ENCODE peak calls at places on chromosome 21, in ten cellular contexts. Q is heart left ventricle; S is breast epithelium; W is adipocyte; N is ovary; G is CD8-positive, alpha-beta T cell; B is tibial artery; A is small intestine; V is cardiac muscle cell; X is gastrocnemius medialis. J is an unnamed sample.

GRCh38 chr21:32727728-32728454 is at the start of gene SYNJ1:
- DNase-seq in W (peak; percentile 99), B (peak; percentile 98), N (peak; percentile 97), X (peak; percentile 91), G (peak; percentile 92), S (peak; percentile 94), V (peak; percentile 97), A (peak; percentile 95), Q (peak; percentile 96), J (peak; percentile 95)

GRCh38 chr21:28436286-28436932 is 556.3 kb downstream of the LTN1 start:
- DNase-seq in V (no peak), W (no peak), Q (no peak), S (no peak), N (no peak), G (no peak), A (peak; percentile 84), B (no peak), X (no peak), J (no peak)

GRCh38 chr21:29091032-29091431 is 17.6 kb upstream of the CCT8 start:
- DNase-seq in Q (no peak), G (no peak), S (no peak), A (no peak), X (no peak), B (no peak), N (no peak), W (peak; percentile 85), V (no peak), J (no peak)

GRCh38 chr21:25929859-25930520 is 195.2 kb downstream of the GABPA start:
- DNase-seq in V (no peak), G (no peak), Q (no peak), B (no peak), S (no peak), X (peak; percentile 27), W (no peak), A (no peak), N (no peak), J (no peak)

GRCh38 chr21:38140192-38140905 is 116.4 kb upstream of the KCNJ15 start:
- DNase-seq in A (no peak), G (no peak), Q (no peak), N (no peak), S (no peak), W (peak; percentile 48), X (no peak), V (no peak), B (peak; percentile 69), J (no peak)

GRCh38 chr21:38166214-38166547 is 90.6 kb upstream of the KCNJ15 start:
- DNase-seq in Q (no peak), X (no peak), S (no peak), N (peak; percentile 59), V (peak; percentile 23), W (no peak), A (no peak), G (no peak), B (no peak), J (no peak)

GRCh38 chr21:30839304-30839703 is 9.7 kb upstream of the KRTAP7-1 start:
- DNase-seq in V (peak; percentile 62), N (no peak), B (no peak), A (peak; percentile 10), G (no peak), Q (no peak), S (no peak), W (peak; percentile 10), X (no peak), J (peak; percentile 54)

GRCh38 chr21:29098156-29098555 is 24.7 kb upstream of the CCT8 start:
- DNase-seq in G (no peak), A (no peak), B (no peak), X (no peak), W (no peak), S (no peak), Q (no peak), V (no peak), N (no peak), J (no peak)

GRCh38 chr21:33896691-33897090 is 18.9 kb downstream of the ATP5PO start:
- DNase-seq in X (no peak), W (no peak), G (no peak), A (no peak), B (no peak), Q (no peak), N (no peak), S (no peak), V (no peak), J (no peak)

DNA sequence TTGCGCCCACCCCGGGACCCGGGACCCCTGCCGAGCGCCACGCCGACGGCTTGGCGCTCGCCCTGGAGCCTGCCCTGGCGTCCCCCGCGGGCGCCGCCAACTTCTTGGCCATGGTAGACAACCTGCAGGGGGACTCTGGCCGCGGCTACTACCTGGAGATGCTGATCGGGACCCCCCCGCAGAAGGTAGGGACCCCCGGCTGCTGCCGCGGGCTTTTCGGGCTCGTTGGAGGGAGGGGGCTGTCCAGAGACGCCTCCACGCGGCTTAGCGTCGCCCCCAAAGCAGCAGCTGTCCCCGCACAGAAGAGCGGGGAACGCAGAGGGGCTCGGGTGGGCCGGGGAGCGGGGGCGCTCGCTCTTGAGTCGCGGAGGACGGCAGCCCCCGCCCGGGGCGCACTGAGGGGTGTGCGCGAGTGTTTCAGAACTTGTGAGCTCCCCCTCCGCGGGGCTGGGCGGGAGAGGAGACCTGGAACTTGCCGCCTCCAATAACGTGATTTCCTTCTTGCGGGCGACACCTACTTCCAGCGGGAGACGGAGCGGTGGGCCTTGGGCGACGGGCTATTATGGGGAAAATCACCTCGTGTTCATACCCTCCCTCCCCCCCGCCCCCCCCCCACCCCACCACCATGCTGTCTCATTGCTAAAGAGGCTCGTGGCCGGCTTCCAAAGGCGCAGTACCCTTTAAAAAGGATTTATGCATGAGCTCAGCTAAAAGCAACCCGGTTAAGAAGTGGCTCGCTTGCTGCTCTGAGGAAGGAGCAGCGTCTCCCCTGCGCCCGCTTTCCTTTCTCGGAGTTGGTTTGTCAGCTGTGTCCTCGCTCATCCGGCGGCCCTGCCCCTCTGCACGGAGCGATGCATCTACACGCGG is 664 bp downstream of the BACE2 start:
- DNase-seq in X (peak; percentile 29), A (peak; percentile 41), W (peak; percentile 79), V (peak; percentile 66), S (peak; percentile 63), B (peak; percentile 90), N (peak; percentile 55), Q (peak; percentile 56), G (no peak), J (no peak)
- H3K9me3 ChIP-seq in X (no peaks in the 10 kb centered on the region), A (no peaks in the 10 kb centered on the region), W (no peaks in the 10 kb centered on the region), V (no peaks in the 10 kb centered on the region), S (no peaks in the 10 kb centered on the region), B (no peaks in the 10 kb centered on the region), N (no peaks in the 10 kb centered on the region), Q (no peaks in the 10 kb centered on the region), G (no peaks in the 10 kb centered on the region), J (no peaks in the 10 kb centered on the region)

GRCh38 chr21:24861471-24861870 is 745.8 kb downstream of the MRPL39 start:
- DNase-seq in X (no peak), S (no peak), Q (no peak), G (no peak), V (no peak), W (no peak), A (no peak), N (no peak), B (no peak), J (no peak)

GRCh38 chr21:24852610-24853195 is 754.6 kb downstream of the MRPL39 start:
- DNase-seq in V (no peak), W (no peak), N (no peak), S (no peak), B (no peak), X (no peak), G (no peak), Q (no peak), A (no peak), J (no peak)

DNA sequence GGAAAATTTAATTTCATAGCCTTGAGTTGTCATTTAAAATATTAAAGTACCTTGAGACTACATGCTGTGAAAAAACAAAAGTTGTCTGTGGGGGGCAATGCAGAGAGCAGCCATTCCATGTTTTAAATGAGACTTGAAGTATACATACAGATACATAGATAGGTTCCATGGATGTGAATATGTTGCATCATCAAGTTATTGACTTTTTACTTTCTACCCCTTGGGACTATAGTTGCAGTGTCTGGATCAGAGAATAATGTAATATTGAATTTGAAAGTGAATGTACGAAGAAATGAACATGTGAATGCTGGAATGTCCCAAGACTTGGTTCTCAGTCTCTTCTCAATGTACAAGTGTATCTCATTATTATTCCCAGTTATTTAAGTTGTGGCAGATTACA is 751.0 kb downstream of the MRPL39 start:
- DNase-seq in Q (no peak), G (no peak), A (no peak), X (no peak), W (no peak), N (no peak), S (no peak), B (no peak), V (no peak), J (no peak)
- H3K9me3 ChIP-seq in Q (no peaks in the 10 kb centered on the region), G (no peaks in the 10 kb centered on the region), A (no peaks in the 10 kb centered on the region), X (no peaks in the 10 kb centered on the region), W (no peaks in the 10 kb centered on the region), N (no peaks in the 10 kb centered on the region), S (no peaks in the 10 kb centered on the region), B (no peaks in the 10 kb centered on the region), V (no peaks in the 10 kb centered on the region), J (no peaks in the 10 kb centered on the region)

DNA sequence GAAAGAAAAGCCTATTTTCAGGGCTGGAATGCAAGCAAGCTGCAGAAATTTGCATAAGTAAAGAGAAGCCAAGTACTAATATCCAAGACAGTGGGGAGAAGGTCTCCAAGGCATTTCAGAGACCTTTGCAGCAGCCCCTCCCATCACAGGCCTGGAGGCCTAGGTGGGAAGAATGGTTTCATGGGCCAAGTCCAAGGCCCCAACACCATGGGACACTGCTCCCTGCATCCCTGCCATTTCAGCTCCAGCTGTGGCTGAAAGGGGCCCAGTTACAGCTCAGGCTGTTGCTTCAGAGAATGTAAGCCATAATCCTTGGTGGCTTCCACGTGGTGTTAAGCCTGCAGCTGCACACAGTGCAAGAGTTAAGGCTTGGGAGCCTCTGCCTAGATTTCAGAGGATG is 16.9 kb upstream of the COL6A1 start:
- DNase-seq in B (no peak), G (no peak), N (no peak), Q (peak; percentile 11), A (no peak), V (no peak), X (no peak), W (no peak), S (no peak), J (no peak)
- H3K9me3 ChIP-seq in B (no peaks in the 10 kb centered on the region), G (peaks cover 5% of the 10 kb centered on the region), N (no peaks in the 10 kb centered on the region), Q (no peaks in the 10 kb centered on the region), A (no peaks in the 10 kb centered on the region), V (no peaks in the 10 kb centered on the region), X (no peaks in the 10 kb centered on the region), W (no peaks in the 10 kb centered on the region), S (peaks cover 7% of the 10 kb centered on the region), J (peaks cover 15% of the 10 kb centered on the region)

GRCh38 chr21:41624674-41625310 is 116.8 kb upstream of the TMPRSS2 start:
- DNase-seq in G (no peak), Q (no peak), S (no peak), N (no peak), X (no peak), B (no peak), A (peak; percentile 60), V (no peak), W (no peak), J (no peak)

GRCh38 chr21:41626038-41626437 is 118.1 kb upstream of the TMPRSS2 start:
- DNase-seq in Q (no peak), G (no peak), W (no peak), V (no peak), N (no peak), S (no peak), A (peak; percentile 70), X (no peak), B (no peak), J (no peak)

GRCh38 chr21:41627428-41627827 is 119.5 kb upstream of the TMPRSS2 start:
- DNase-seq in G (no peak), B (no peak), N (no peak), X (no peak), A (no peak), Q (no peak), S (no peak), W (peak; percentile 54), V (no peak), J (no peak)

GRCh38 chr21:41623945-41624344 is 116.0 kb upstream of the TMPRSS2 start:
- DNase-seq in V (no peak), B (no peak), A (no peak), G (no peak), X (no peak), Q (no peak), W (no peak), N (no peak), S (no peak), J (no peak)

GRCh38 chr21:41625428-41625827 is 117.5 kb upstream of the TMPRSS2 start:
- DNase-seq in V (no peak), A (no peak), S (no peak), W (no peak), G (no peak), B (no peak), Q (no peak), N (no peak), X (no peak), J (no peak)
- H3K9me3 ChIP-seq in V (no peaks in the 10 kb centered on the region), A (no peaks in the 10 kb centered on the region), S (no peaks in the 10 kb centered on the region), W (no peaks in the 10 kb centered on the region), G (no peaks in the 10 kb centered on the region), B (no peaks in the 10 kb centered on the region), Q (no peaks in the 10 kb centered on the region), N (no peaks in the 10 kb centered on the region), X (no peaks in the 10 kb centered on the region), J (peaks cover 10% of the 10 kb centered on the region)